ENCODE peak calls at places on chromosomes 3 and 15, in five cellular contexts. Y is heart left ventricle, S is A549, P is breast epithelium, Z is K562. Q is an unnamed sample.

GRCh38 chr3:152151216-152151874 is 117.4 kb upstream of the MBNL1 start:
- DNase-seq in Y (no peak), S (no peak), P (no peak), Z (no peak), Q (no peak)

GRCh38 chr15:70025413-70026296 is 72.1 kb downstream of the TLE3 start:
- DNase-seq in Y (no peak), S (no peak), P (no peak), Z (no peak), Q (no peak)

GRCh38 chr3:179146911-179147570 is 1.1 kb upstream of the PIK3CA start:
- DNase-seq in Y (no peak), S (peak), P (no peak), Z (peak), Q (peak)

GRCh38 chr3:56782900-56783299 is 18.8 kb downstream of the ARHGEF3 start:
- DNase-seq in Y (no peak), S (no peak), P (no peak), Z (no peak), Q (peak)

GRCh38 chr3:192422998-192423349 is 304.4 kb downstream of the FGF12 start:
- DNase-seq in Y (no peak), S (no peak), P (no peak), Z (no peak), Q (peak)

GRCh38 chr15:45458746-45459403 is 63.7 kb downstream of the SLC30A4 start:
- DNase-seq in Y (peak), S (peak), P (peak), Z (peak), Q (peak)

GRCh38 chr3:66666362-66666761 is 165.5 kb upstream of the LRIG1 start:
- DNase-seq in Y (no peak), S (no peak), P (no peak), Z (no peak), Q (no peak)

GRCh38 chr3:182133752-182134151 is 422.0 kb downstream of the SOX2 start:
- DNase-seq in Y (no peak), S (no peak), P (no peak), Z (no peak), Q (no peak)

GRCh38 chr3:188439080-188439479 is 285.1 kb downstream of the LPP start:
- DNase-seq in Y (no peak), S (no peak), P (no peak), Z (no peak), Q (peak)

GRCh38 chr3:182755308-182756106 is 37.8 kb upstream of the ATP11B start:
- DNase-seq in Y (no peak), S (no peak), P (no peak), Z (no peak), Q (no peak)

GRCh38 chr15:31609243-31609642 is 282.6 kb downstream of the KLF13 start:
- DNase-seq in Y (no peak), S (no peak), P (no peak), Z (no peak), Q (peak)

GRCh38 chr3:106302451-106303221 is 433.8 kb upstream of the CBLB start:
- DNase-seq in Y (no peak), S (no peak), P (no peak), Z (no peak), Q (no peak)

GRCh38 chr3:73459711-73460110 is 165.0 kb downstream of the PDZRN3 start:
- DNase-seq in Y (no peak), S (no peak), P (no peak), Z (no peak), Q (no peak)
- TF ChIP-seq POLR2A in Y (no peak), S (no peak), P (no peak), Z (no peak), Q (no peak)

DNA sequence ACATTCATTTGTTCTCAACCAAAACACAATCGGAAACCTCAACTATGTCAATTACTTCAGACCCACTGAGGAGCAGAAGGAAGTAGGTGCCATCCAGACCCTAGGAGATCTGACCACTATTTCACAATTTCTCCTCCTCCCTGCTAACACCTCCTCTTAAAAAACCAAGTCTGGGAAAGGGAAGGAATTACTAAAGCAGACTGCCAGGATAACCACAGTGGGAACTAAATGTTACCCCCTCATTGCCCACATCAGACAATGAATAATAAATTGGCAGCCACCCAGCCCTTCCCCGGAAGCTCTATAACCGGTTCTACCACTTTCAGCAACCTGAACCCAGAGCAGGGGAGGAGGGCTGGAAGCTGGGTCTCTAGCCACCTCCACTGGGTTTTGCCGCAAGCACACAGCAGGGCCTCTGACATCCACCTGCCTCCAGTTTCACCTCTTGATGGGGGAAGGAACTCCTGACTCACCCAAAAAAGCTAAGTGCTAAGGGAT is 17.6 kb downstream of the C15orf62 start:
- DNase-seq in Y (no peak), S (no peak), P (peak), Z (no peak), Q (peak)
- TF ChIP-seq POLR2A in Y (no peak), S (no peak), P (no peak), Z (no peak), Q (no peak)

GRCh38 chr15:61519296-61519695 is 290.2 kb upstream of the RORA start:
- DNase-seq in Y (no peak), S (no peak), P (no peak), Z (no peak), Q (no peak)
- TF ChIP-seq POLR2A in Y (no peak), S (no peak), P (no peak), Z (no peak), Q (no peak)

DNA sequence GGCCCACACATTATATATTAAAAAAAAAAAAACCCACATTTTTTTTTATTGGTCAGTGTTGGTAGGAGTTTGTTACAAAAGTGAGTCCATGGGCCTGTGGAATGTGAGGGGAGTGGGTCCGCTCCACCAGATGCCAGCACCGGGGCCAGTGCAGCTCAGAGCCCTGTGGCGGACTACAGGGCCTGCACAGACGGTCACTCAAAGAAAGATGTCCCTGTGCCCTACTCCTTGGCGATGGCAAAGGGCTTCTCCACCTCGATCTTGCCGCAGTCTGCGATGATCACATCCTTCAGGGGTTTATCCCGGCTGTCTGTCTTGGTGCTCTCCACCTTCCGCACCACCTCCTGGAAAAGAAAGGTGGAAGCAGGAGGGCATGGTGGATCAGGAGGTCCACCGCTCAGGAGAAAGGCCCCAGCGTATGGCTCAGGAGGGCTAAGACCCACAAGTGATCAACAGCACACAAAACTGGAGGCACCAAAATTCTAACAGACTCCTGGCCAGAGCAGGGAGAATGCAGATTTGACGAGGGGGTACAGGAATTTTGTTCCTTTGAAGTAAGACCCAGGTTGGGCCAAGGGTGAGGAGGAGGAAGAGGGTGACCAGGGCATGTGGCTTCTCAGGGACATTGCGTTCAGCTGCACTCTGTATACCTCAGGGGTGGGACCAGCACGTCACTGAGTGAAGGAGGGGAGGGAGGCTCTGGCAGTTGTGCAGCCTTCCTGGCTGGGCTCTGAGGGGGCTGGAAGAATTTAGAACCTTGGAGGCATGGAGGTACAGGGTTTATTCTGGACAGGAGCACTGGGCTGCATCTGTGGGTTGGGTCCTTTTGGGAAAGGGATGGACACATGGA is 4.5 kb downstream of the SNX22 start:
- DNase-seq in Y (no peak), S (no peak), P (no peak), Z (no peak), Q (no peak)
- TF ChIP-seq POLR2A in Y (no peak), S (no peak), P (no peak), Z (peak), Q (no peak)

GRCh38 chr15:42273099-42273899 is at the start of the genes GANC and TMEM87A:
- DNase-seq in Y (peak), S (peak), P (peak), Z (peak), Q (peak)
- TF ChIP-seq POLR2A in Y (no peak), S (peak), P (peak), Z (peak), Q (peak)

GRCh38 chr3:4834403-4834866 is 144.8 kb upstream of the BHLHE40 start:
- DNase-seq in Y (no peak), S (no peak), P (no peak), Z (peak), Q (peak)
- TF ChIP-seq POLR2A in Y (no peak), S (no peak), P (no peak), Z (no peak), Q (no peak)

GRCh38 chr15:76553102-76553501 is 216.5 kb downstream of the ISL2 start:
- DNase-seq in Y (no peak), S (no peak), P (no peak), Z (no peak), Q (no peak)
- TF ChIP-seq POLR2A in Y (no peak), S (no peak), P (no peak), Z (no peak), Q (no peak)

Q was measured in NB4.